ENCODE peak calls at places on chromosome 15, in ten cellular contexts. One of them, this sample, is unnamed.

GRCh38 chr15:25242166-25242879 is 196.5 kb downstream of the UBE3A start:
- DNase-seq in HL-60: no peak
- DNase-seq in H1: no peak
- DNase-seq in GM12892: no peak
- DNase-seq in GM12891: no peak
- DNase-seq in stomach: no peak
- DNase-seq in spleen: peak
- DNase-seq in Panc1: no peak
- DNase-seq in GM23338: no peak
- DNase-seq in sigmoid colon: peak
- DNase-seq in this sample: no peak

GRCh38 chr15:98484914-98485313 is 163.4 kb upstream of the IGF1R start:
- DNase-seq in HL-60: no peak
- DNase-seq in H1: no peak
- DNase-seq in GM12892: no peak
- DNase-seq in GM12891: no peak
- DNase-seq in stomach: no peak
- DNase-seq in spleen: no peak
- DNase-seq in Panc1: no peak
- DNase-seq in GM23338: no peak
- DNase-seq in sigmoid colon: no peak
- DNase-seq in this sample: no peak

GRCh38 chr15:68386587-68387287 is 45.2 kb downstream of the ITGA11 start:
- DNase-seq in HL-60: no peak
- DNase-seq in H1: peak
- DNase-seq in GM12892: no peak
- DNase-seq in GM12891: no peak
- DNase-seq in stomach: peak
- DNase-seq in spleen: no peak
- DNase-seq in Panc1: no peak
- DNase-seq in GM23338: no peak
- DNase-seq in sigmoid colon: no peak
- DNase-seq in this sample: peak

GRCh38 chr15:68552344-68552743 is 26.4 kb upstream of the CORO2B start:
- DNase-seq in HL-60: no peak
- DNase-seq in H1: no peak
- DNase-seq in GM12892: no peak
- DNase-seq in GM12891: no peak
- DNase-seq in stomach: no peak
- DNase-seq in spleen: peak
- DNase-seq in Panc1: no peak
- DNase-seq in GM23338: no peak
- DNase-seq in sigmoid colon: no peak
- DNase-seq in this sample: no peak

GRCh38 chr15:81282911-81283310 is 41.0 kb downstream of the STARD5 start:
- DNase-seq in HL-60: no peak
- DNase-seq in H1: no peak
- DNase-seq in GM12892: no peak
- DNase-seq in GM12891: no peak
- DNase-seq in stomach: no peak
- DNase-seq in spleen: no peak
- DNase-seq in Panc1: no peak
- DNase-seq in GM23338: no peak
- DNase-seq in sigmoid colon: no peak
- DNase-seq in this sample: no peak

GRCh38 chr15:101368086-101368780 is 73.2 kb upstream of the SNRPA1 start:
- DNase-seq in HL-60: no peak
- DNase-seq in H1: peak
- DNase-seq in GM12892: no peak
- DNase-seq in GM12891: no peak
- DNase-seq in stomach: peak
- DNase-seq in spleen: no peak
- DNase-seq in Panc1: no peak
- DNase-seq in GM23338: no peak
- DNase-seq in sigmoid colon: no peak
- DNase-seq in this sample: no peak

GRCh38 chr15:53210653-53211052 is 420.5 kb upstream of the ONECUT1 start:
- DNase-seq in HL-60: no peak
- DNase-seq in H1: no peak
- DNase-seq in GM12892: no peak
- DNase-seq in GM12891: no peak
- DNase-seq in stomach: no peak
- DNase-seq in spleen: no peak
- DNase-seq in Panc1: no peak
- DNase-seq in GM23338: no peak
- DNase-seq in sigmoid colon: no peak
- DNase-seq in this sample: no peak

GRCh38 chr15:89591834-89592233 is 16.6 kb downstream of the TICRR start:
- DNase-seq in HL-60: no peak
- DNase-seq in H1: no peak
- DNase-seq in GM12892: no peak
- DNase-seq in GM12891: no peak
- DNase-seq in stomach: no peak
- DNase-seq in spleen: no peak
- DNase-seq in Panc1: no peak
- DNase-seq in GM23338: no peak
- DNase-seq in sigmoid colon: no peak
- DNase-seq in this sample: no peak

GRCh38 chr15:66483131-66483566 is 14.4 kb downstream of the SNAPC5 start:
- DNase-seq in HL-60: peak
- DNase-seq in H1: no peak
- DNase-seq in GM12892: no peak
- DNase-seq in GM12891: no peak
- DNase-seq in stomach: no peak
- DNase-seq in spleen: no peak
- DNase-seq in Panc1: no peak
- DNase-seq in GM23338: no peak
- DNase-seq in sigmoid colon: no peak
- DNase-seq in this sample: peak

GRCh38 chr15:68365140-68365745 is 66.7 kb downstream of the ITGA11 start:
- DNase-seq in HL-60: no peak
- DNase-seq in H1: no peak
- DNase-seq in GM12892: no peak
- DNase-seq in GM12891: no peak
- DNase-seq in stomach: no peak
- DNase-seq in spleen: no peak
- DNase-seq in Panc1: no peak
- DNase-seq in GM23338: no peak
- DNase-seq in sigmoid colon: no peak
- DNase-seq in this sample: peak

GRCh38 chr15:70533931-70534742 is 229.2 kb downstream of the UACA start:
- DNase-seq in HL-60: no peak
- DNase-seq in H1: peak
- DNase-seq in GM12892: no peak
- DNase-seq in GM12891: no peak
- DNase-seq in stomach: no peak
- DNase-seq in spleen: no peak
- DNase-seq in Panc1: no peak
- DNase-seq in GM23338: no peak
- DNase-seq in sigmoid colon: no peak
- DNase-seq in this sample: no peak
- TF ChIP-seq POLR2AphosphoS5 in HL-60: no peak
- TF ChIP-seq POLR2AphosphoS5 in H1: no peak
- TF ChIP-seq POLR2AphosphoS5 in GM12892: no peak
- TF ChIP-seq POLR2AphosphoS5 in GM12891: no peak
- TF ChIP-seq POLR2AphosphoS5 in stomach: no peak
- TF ChIP-seq POLR2AphosphoS5 in spleen: no peak
- TF ChIP-seq POLR2AphosphoS5 in Panc1: no peak
- TF ChIP-seq POLR2AphosphoS5 in GM23338: no peak
- TF ChIP-seq POLR2AphosphoS5 in sigmoid colon: no peak
- TF ChIP-seq POLR2AphosphoS5 in this sample: no peak

DNA sequence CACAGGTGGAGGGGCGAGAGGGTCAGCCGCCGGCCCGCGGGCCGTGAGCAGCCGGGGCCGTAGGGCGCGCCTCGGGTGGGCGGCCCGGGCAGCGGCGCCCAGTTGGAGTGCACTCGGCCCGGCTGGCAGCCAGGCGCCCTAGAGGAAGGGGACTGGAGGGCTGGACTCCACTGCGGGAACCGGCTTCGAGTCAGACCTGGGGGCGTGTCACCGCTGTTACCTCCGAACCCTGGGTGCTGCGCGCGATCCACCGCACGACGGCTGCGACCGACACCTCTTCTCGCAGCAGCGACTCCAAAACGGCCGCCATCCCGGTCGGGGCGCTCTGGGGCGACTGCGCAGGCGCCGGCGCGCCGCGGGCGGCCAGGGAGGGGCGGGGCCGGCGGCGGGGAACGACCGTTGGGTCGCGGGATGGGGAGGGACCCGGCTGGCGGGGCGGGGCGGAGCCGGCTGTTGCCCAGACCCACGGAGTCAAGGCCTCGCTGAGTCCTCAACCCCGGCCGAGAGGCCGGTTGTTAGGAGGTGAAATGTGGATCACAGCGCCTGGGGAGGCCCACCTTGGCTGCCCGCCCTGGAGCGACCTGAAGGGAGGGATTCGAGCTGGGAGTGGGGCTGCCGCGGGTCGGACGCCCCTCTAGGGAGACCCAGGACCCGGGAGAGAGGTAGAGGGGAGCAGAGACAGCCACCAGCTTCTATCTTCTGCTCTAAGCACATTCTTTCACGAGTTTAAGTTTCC is at the start of gene CDAN1:
- DNase-seq in HL-60: peak
- DNase-seq in H1: peak
- DNase-seq in GM12892: peak
- DNase-seq in GM12891: peak
- DNase-seq in stomach: peak
- DNase-seq in spleen: peak
- DNase-seq in Panc1: peak
- DNase-seq in GM23338: peak
- DNase-seq in sigmoid colon: peak
- DNase-seq in this sample: peak
- TF ChIP-seq POLR2AphosphoS5 in HL-60: no peak
- TF ChIP-seq POLR2AphosphoS5 in H1: no peak
- TF ChIP-seq POLR2AphosphoS5 in GM12892: peak
- TF ChIP-seq POLR2AphosphoS5 in GM12891: peak
- TF ChIP-seq POLR2AphosphoS5 in stomach: peak
- TF ChIP-seq POLR2AphosphoS5 in spleen: peak
- TF ChIP-seq POLR2AphosphoS5 in Panc1: peak
- TF ChIP-seq POLR2AphosphoS5 in GM23338: peak
- TF ChIP-seq POLR2AphosphoS5 in sigmoid colon: peak
- TF ChIP-seq POLR2AphosphoS5 in this sample: peak

GRCh38 chr15:41115652-41116115 is 396 bp downstream of the INO80 start:
- DNase-seq in HL-60: peak
- DNase-seq in H1: no peak
- DNase-seq in GM12892: peak
- DNase-seq in GM12891: peak
- DNase-seq in stomach: peak
- DNase-seq in spleen: peak
- DNase-seq in Panc1: no peak
- DNase-seq in GM23338: peak
- DNase-seq in sigmoid colon: no peak
- DNase-seq in this sample: peak

GRCh38 chr15:41121951-41122350 is 5.9 kb upstream of the INO80 start:
- DNase-seq in HL-60: no peak
- DNase-seq in H1: no peak
- DNase-seq in GM12892: no peak
- DNase-seq in GM12891: no peak
- DNase-seq in stomach: no peak
- DNase-seq in spleen: no peak
- DNase-seq in Panc1: no peak
- DNase-seq in GM23338: no peak
- DNase-seq in sigmoid colon: no peak
- DNase-seq in this sample: no peak

GRCh38 chr15:41116872-41117242 is 777 bp upstream of the INO80 start:
- DNase-seq in HL-60: no peak
- DNase-seq in H1: no peak
- DNase-seq in GM12892: no peak
- DNase-seq in GM12891: no peak
- DNase-seq in stomach: no peak
- DNase-seq in spleen: no peak
- DNase-seq in Panc1: no peak
- DNase-seq in GM23338: no peak
- DNase-seq in sigmoid colon: no peak
- DNase-seq in this sample: no peak

GRCh38 chr15:41115088-41115651 is 910 bp downstream of the INO80 start:
- DNase-seq in HL-60: peak
- DNase-seq in H1: no peak
- DNase-seq in GM12892: no peak
- DNase-seq in GM12891: no peak
- DNase-seq in stomach: no peak
- DNase-seq in spleen: no peak
- DNase-seq in Panc1: peak
- DNase-seq in GM23338: peak
- DNase-seq in sigmoid colon: no peak
- DNase-seq in this sample: no peak

GRCh38 chr15:41116116-41116871 is at the start of gene INO80:
- DNase-seq in HL-60: peak
- DNase-seq in H1: peak
- DNase-seq in GM12892: peak
- DNase-seq in GM12891: peak
- DNase-seq in stomach: peak
- DNase-seq in spleen: peak
- DNase-seq in Panc1: peak
- DNase-seq in GM23338: peak
- DNase-seq in sigmoid colon: peak
- DNase-seq in this sample: peak
- TF ChIP-seq POLR2AphosphoS5 in HL-60: peak
- TF ChIP-seq POLR2AphosphoS5 in H1: peak
- TF ChIP-seq POLR2AphosphoS5 in GM12892: no peak
- TF ChIP-seq POLR2AphosphoS5 in GM12891: peak
- TF ChIP-seq POLR2AphosphoS5 in stomach: peak
- TF ChIP-seq POLR2AphosphoS5 in spleen: peak
- TF ChIP-seq POLR2AphosphoS5 in Panc1: peak
- TF ChIP-seq POLR2AphosphoS5 in GM23338: peak
- TF ChIP-seq POLR2AphosphoS5 in sigmoid colon: peak
- TF ChIP-seq POLR2AphosphoS5 in this sample: peak

GRCh38 chr15:51075364-51075763 is 19.3 kb downstream of the TNFAIP8L3 start:
- DNase-seq in HL-60: no peak
- DNase-seq in H1: no peak
- DNase-seq in GM12892: no peak
- DNase-seq in GM12891: no peak
- DNase-seq in stomach: no peak
- DNase-seq in spleen: no peak
- DNase-seq in Panc1: no peak
- DNase-seq in GM23338: no peak
- DNase-seq in sigmoid colon: peak
- DNase-seq in this sample: peak

GRCh38 chr15:51079226-51079625 is 15.5 kb downstream of the TNFAIP8L3 start:
- DNase-seq in HL-60: no peak
- DNase-seq in H1: no peak
- DNase-seq in GM12892: no peak
- DNase-seq in GM12891: no peak
- DNase-seq in stomach: no peak
- DNase-seq in spleen: no peak
- DNase-seq in Panc1: no peak
- DNase-seq in GM23338: no peak
- DNase-seq in sigmoid colon: no peak
- DNase-seq in this sample: no peak

GRCh38 chr15:51076898-51077564 is 17.7 kb downstream of the TNFAIP8L3 start:
- DNase-seq in HL-60: no peak
- DNase-seq in H1: peak
- DNase-seq in GM12892: no peak
- DNase-seq in GM12891: no peak
- DNase-seq in stomach: peak
- DNase-seq in spleen: peak
- DNase-seq in Panc1: no peak
- DNase-seq in GM23338: peak
- DNase-seq in sigmoid colon: peak
- DNase-seq in this sample: no peak

GRCh38 chr15:51076142-51076897 is 18.4 kb downstream of the TNFAIP8L3 start:
- DNase-seq in HL-60: no peak
- DNase-seq in H1: no peak
- DNase-seq in GM12892: no peak
- DNase-seq in GM12891: no peak
- DNase-seq in stomach: no peak
- DNase-seq in spleen: no peak
- DNase-seq in Panc1: no peak
- DNase-seq in GM23338: no peak
- DNase-seq in sigmoid colon: no peak
- DNase-seq in this sample: no peak

GRCh38 chr15:51077565-51078153 is 17.0 kb downstream of the TNFAIP8L3 start:
- DNase-seq in HL-60: no peak
- DNase-seq in H1: peak
- DNase-seq in GM12892: no peak
- DNase-seq in GM12891: peak
- DNase-seq in stomach: peak
- DNase-seq in spleen: peak
- DNase-seq in Panc1: no peak
- DNase-seq in GM23338: peak
- DNase-seq in sigmoid colon: peak
- DNase-seq in this sample: no peak
- TF ChIP-seq POLR2AphosphoS5 in HL-60: no peak
- TF ChIP-seq POLR2AphosphoS5 in H1: peak
- TF ChIP-seq POLR2AphosphoS5 in GM12892: peak
- TF ChIP-seq POLR2AphosphoS5 in GM12891: no peak
- TF ChIP-seq POLR2AphosphoS5 in stomach: peak
- TF ChIP-seq POLR2AphosphoS5 in spleen: peak
- TF ChIP-seq POLR2AphosphoS5 in Panc1: no peak
- TF ChIP-seq POLR2AphosphoS5 in GM23338: peak
- TF ChIP-seq POLR2AphosphoS5 in sigmoid colon: no peak
- TF ChIP-seq POLR2AphosphoS5 in this sample: no peak